ENCODE peak calls at places on chromosomes 16 and 17, in five cellular contexts. One of them, this sample, is unnamed.

GRCh38 chr17:79991924-79992656 is 43.6 kb downstream of the TBC1D16 start:
- DNase-seq in stimulated activated CD8-positive, alpha-beta memory T cell treated with anti-CD3 and anti-CD28 coated beads, Interleukin-4, amount 100 ng/mL, for 48 hours: peak
- DNase-seq in kidney tubule cell: no peak
- DNase-seq in stomach: peak
- DNase-seq in endothelial cell of umbilical vein: no peak
- DNase-seq in this sample: no peak

GRCh38 chr17:8849311-8850041 is 18.0 kb downstream of the PIK3R6 start:
- DNase-seq in stomach: no peak
- DNase-seq in endothelial cell of umbilical vein: no peak
- DNase-seq in kidney tubule cell: no peak
- DNase-seq in stimulated activated CD8-positive, alpha-beta memory T cell treated with anti-CD3 and anti-CD28 coated beads, Interleukin-4, amount 100 ng/mL, for 48 hours: no peak
- DNase-seq in this sample: no peak

GRCh38 chr17:80791758-80792284 is 199.8 kb upstream of the CHMP6 start:
- DNase-seq in stimulated activated CD8-positive, alpha-beta memory T cell treated with anti-CD3 and anti-CD28 coated beads, Interleukin-4, amount 100 ng/mL, for 48 hours: peak
- DNase-seq in endothelial cell of umbilical vein: peak
- DNase-seq in kidney tubule cell: peak
- DNase-seq in stomach: peak
- DNase-seq in this sample: peak

GRCh38 chr16:70391881-70392481 is 45.3 kb downstream of the DDX19A start:
- DNase-seq in stimulated activated CD8-positive, alpha-beta memory T cell treated with anti-CD3 and anti-CD28 coated beads, Interleukin-4, amount 100 ng/mL, for 48 hours: no peak
- DNase-seq in stomach: no peak
- DNase-seq in endothelial cell of umbilical vein: no peak
- DNase-seq in kidney tubule cell: peak
- DNase-seq in this sample: peak

GRCh38 chr17:32492648-32493289 is 6.0 kb downstream of the CDK5R1 start:
- DNase-seq in kidney tubule cell: no peak
- DNase-seq in endothelial cell of umbilical vein: no peak
- DNase-seq in stimulated activated CD8-positive, alpha-beta memory T cell treated with anti-CD3 and anti-CD28 coated beads, Interleukin-4, amount 100 ng/mL, for 48 hours: no peak
- DNase-seq in stomach: no peak
- DNase-seq in this sample: no peak

GRCh38 chr17:2122641-2123302 is 67.9 kb downstream of the HIC1 start:
- DNase-seq in stomach: peak
- DNase-seq in kidney tubule cell: no peak
- DNase-seq in endothelial cell of umbilical vein: peak
- DNase-seq in stimulated activated CD8-positive, alpha-beta memory T cell treated with anti-CD3 and anti-CD28 coated beads, Interleukin-4, amount 100 ng/mL, for 48 hours: no peak
- DNase-seq in this sample: peak

GRCh38 chr17:12395733-12396354 is 269.8 kb upstream of the MYOCD start:
- DNase-seq in kidney tubule cell: peak
- DNase-seq in stimulated activated CD8-positive, alpha-beta memory T cell treated with anti-CD3 and anti-CD28 coated beads, Interleukin-4, amount 100 ng/mL, for 48 hours: no peak
- DNase-seq in stomach: peak
- DNase-seq in endothelial cell of umbilical vein: no peak
- DNase-seq in this sample: no peak

GRCh38 chr16:30951785-30952184 is 2.9 kb downstream of the ORAI3 start:
- DNase-seq in stimulated activated CD8-positive, alpha-beta memory T cell treated with anti-CD3 and anti-CD28 coated beads, Interleukin-4, amount 100 ng/mL, for 48 hours: no peak
- DNase-seq in kidney tubule cell: no peak
- DNase-seq in endothelial cell of umbilical vein: peak
- DNase-seq in stomach: peak
- DNase-seq in this sample: no peak

GRCh38 chr16:73197598-73197997 is 149.7 kb upstream of the ZFHX3 start:
- DNase-seq in stomach: no peak
- DNase-seq in endothelial cell of umbilical vein: no peak
- DNase-seq in stimulated activated CD8-positive, alpha-beta memory T cell treated with anti-CD3 and anti-CD28 coated beads, Interleukin-4, amount 100 ng/mL, for 48 hours: no peak
- DNase-seq in kidney tubule cell: no peak
- DNase-seq in this sample: no peak

GRCh38 chr17:77493238-77493812 is 352.6 kb downstream of the SEC14L1 start:
- DNase-seq in endothelial cell of umbilical vein: no peak
- DNase-seq in kidney tubule cell: no peak
- DNase-seq in stomach: no peak
- DNase-seq in stimulated activated CD8-positive, alpha-beta memory T cell treated with anti-CD3 and anti-CD28 coated beads, Interleukin-4, amount 100 ng/mL, for 48 hours: no peak
- DNase-seq in this sample: no peak

GRCh38 chr16:74290356-74290755 is 6.3 kb upstream of the PSMD7 start:
- DNase-seq in endothelial cell of umbilical vein: no peak
- DNase-seq in stomach: no peak
- DNase-seq in kidney tubule cell: no peak
- DNase-seq in stimulated activated CD8-positive, alpha-beta memory T cell treated with anti-CD3 and anti-CD28 coated beads, Interleukin-4, amount 100 ng/mL, for 48 hours: no peak
- DNase-seq in this sample: no peak

GRCh38 chr16:30351586-30352419 is 3.3 kb downstream of the CD2BP2 start:
- DNase-seq in kidney tubule cell: peak
- DNase-seq in stomach: peak
- DNase-seq in stimulated activated CD8-positive, alpha-beta memory T cell treated with anti-CD3 and anti-CD28 coated beads, Interleukin-4, amount 100 ng/mL, for 48 hours: no peak
- DNase-seq in endothelial cell of umbilical vein: peak
- DNase-seq in this sample: peak

GRCh38 chr17:82338858-82339633 is 5.5 kb upstream of the SECTM1 start:
- DNase-seq in stomach: peak
- DNase-seq in stimulated activated CD8-positive, alpha-beta memory T cell treated with anti-CD3 and anti-CD28 coated beads, Interleukin-4, amount 100 ng/mL, for 48 hours: no peak
- DNase-seq in kidney tubule cell: peak
- DNase-seq in endothelial cell of umbilical vein: peak
- DNase-seq in this sample: peak

GRCh38 chr16:4775005-4775404 is 8.0 kb upstream of the ZNF500 start:
- DNase-seq in kidney tubule cell: no peak
- DNase-seq in stimulated activated CD8-positive, alpha-beta memory T cell treated with anti-CD3 and anti-CD28 coated beads, Interleukin-4, amount 100 ng/mL, for 48 hours: no peak
- DNase-seq in endothelial cell of umbilical vein: no peak
- DNase-seq in stomach: no peak
- DNase-seq in this sample: no peak

GRCh38 chr16:51876934-51877333 is 670.0 kb downstream of the TOX3 start:
- DNase-seq in endothelial cell of umbilical vein: no peak
- DNase-seq in stomach: no peak
- DNase-seq in kidney tubule cell: no peak
- DNase-seq in stimulated activated CD8-positive, alpha-beta memory T cell treated with anti-CD3 and anti-CD28 coated beads, Interleukin-4, amount 100 ng/mL, for 48 hours: no peak
- DNase-seq in this sample: no peak

GRCh38 chr17:56908061-56908542 is 5.7 kb downstream of the TRIM25 start:
- DNase-seq in kidney tubule cell: peak
- DNase-seq in stomach: peak
- DNase-seq in endothelial cell of umbilical vein: no peak
- DNase-seq in stimulated activated CD8-positive, alpha-beta memory T cell treated with anti-CD3 and anti-CD28 coated beads, Interleukin-4, amount 100 ng/mL, for 48 hours: peak
- DNase-seq in this sample: no peak

GRCh38 chr17:82064433-82065192 is 991 bp downstream of the DUS1L start:
- DNase-seq in endothelial cell of umbilical vein: no peak
- DNase-seq in kidney tubule cell: peak
- DNase-seq in stomach: peak
- DNase-seq in stimulated activated CD8-positive, alpha-beta memory T cell treated with anti-CD3 and anti-CD28 coated beads, Interleukin-4, amount 100 ng/mL, for 48 hours: no peak
- DNase-seq in this sample: peak

GRCh38 chr16:57571098-57571497 is 28.7 kb downstream of the ADGRG5 start:
- DNase-seq in stomach: no peak
- DNase-seq in stimulated activated CD8-positive, alpha-beta memory T cell treated with anti-CD3 and anti-CD28 coated beads, Interleukin-4, amount 100 ng/mL, for 48 hours: no peak
- DNase-seq in kidney tubule cell: no peak
- DNase-seq in endothelial cell of umbilical vein: no peak
- DNase-seq in this sample: no peak

GRCh38 chr17:74356640-74357465 is 4.8 kb downstream of the BTBD17 start:
- DNase-seq in stimulated activated CD8-positive, alpha-beta memory T cell treated with anti-CD3 and anti-CD28 coated beads, Interleukin-4, amount 100 ng/mL, for 48 hours: peak
- DNase-seq in stomach: no peak
- DNase-seq in endothelial cell of umbilical vein: no peak
- DNase-seq in kidney tubule cell: no peak
- DNase-seq in this sample: no peak

GRCh38 chr16:4688674-4689045 is 4.7 kb upstream of the NUDT16L1 start:
- DNase-seq in kidney tubule cell: no peak
- DNase-seq in endothelial cell of umbilical vein: no peak
- DNase-seq in stomach: no peak
- DNase-seq in stimulated activated CD8-positive, alpha-beta memory T cell treated with anti-CD3 and anti-CD28 coated beads, Interleukin-4, amount 100 ng/mL, for 48 hours: no peak
- DNase-seq in this sample: no peak

GRCh38 chr17:10616502-10617119 is 40.5 kb downstream of the MYH3 start:
- DNase-seq in stimulated activated CD8-positive, alpha-beta memory T cell treated with anti-CD3 and anti-CD28 coated beads, Interleukin-4, amount 100 ng/mL, for 48 hours: peak
- DNase-seq in kidney tubule cell: peak
- DNase-seq in endothelial cell of umbilical vein: peak
- DNase-seq in stomach: peak
- DNase-seq in this sample: peak

GRCh38 chr17:78659546-78659945 is 82.3 kb upstream of the DNAH17 start:
- DNase-seq in endothelial cell of umbilical vein: no peak
- DNase-seq in kidney tubule cell: no peak
- DNase-seq in stomach: no peak
- DNase-seq in stimulated activated CD8-positive, alpha-beta memory T cell treated with anti-CD3 and anti-CD28 coated beads, Interleukin-4, amount 100 ng/mL, for 48 hours: no peak
- DNase-seq in this sample: no peak

GRCh38 chr16:50463581-50464324 is 84.4 kb upstream of the NKD1 start:
- DNase-seq in stimulated activated CD8-positive, alpha-beta memory T cell treated with anti-CD3 and anti-CD28 coated beads, Interleukin-4, amount 100 ng/mL, for 48 hours: no peak
- DNase-seq in endothelial cell of umbilical vein: no peak
- DNase-seq in stomach: peak
- DNase-seq in kidney tubule cell: no peak
- DNase-seq in this sample: no peak

GRCh38 chr17:75612906-75613626 is 20.2 kb upstream of the SMIM5 start:
- DNase-seq in stomach: no peak
- DNase-seq in endothelial cell of umbilical vein: no peak
- DNase-seq in stimulated activated CD8-positive, alpha-beta memory T cell treated with anti-CD3 and anti-CD28 coated beads, Interleukin-4, amount 100 ng/mL, for 48 hours: no peak
- DNase-seq in kidney tubule cell: no peak
- DNase-seq in this sample: no peak

GRCh38 chr17:17729620-17730249 is 48.5 kb downstream of the RAI1 start:
- DNase-seq in kidney tubule cell: peak
- DNase-seq in stomach: peak
- DNase-seq in endothelial cell of umbilical vein: no peak
- DNase-seq in stimulated activated CD8-positive, alpha-beta memory T cell treated with anti-CD3 and anti-CD28 coated beads, Interleukin-4, amount 100 ng/mL, for 48 hours: peak
- DNase-seq in this sample: no peak

GRCh38 chr17:77214328-77214727 is 73.6 kb downstream of the SEC14L1 start:
- DNase-seq in kidney tubule cell: no peak
- DNase-seq in endothelial cell of umbilical vein: no peak
- DNase-seq in stomach: no peak
- DNase-seq in stimulated activated CD8-positive, alpha-beta memory T cell treated with anti-CD3 and anti-CD28 coated beads, Interleukin-4, amount 100 ng/mL, for 48 hours: no peak
- DNase-seq in this sample: no peak

GRCh38 chr17:978110-979093 is 1.2 kb downstream of the NXN start:
- DNase-seq in kidney tubule cell: no peak
- DNase-seq in endothelial cell of umbilical vein: peak
- DNase-seq in stomach: peak
- DNase-seq in stimulated activated CD8-positive, alpha-beta memory T cell treated with anti-CD3 and anti-CD28 coated beads, Interleukin-4, amount 100 ng/mL, for 48 hours: no peak
- DNase-seq in this sample: peak

GRCh38 chr16:89241187-89242003 is 23.9 kb downstream of the ZNF778 start:
- DNase-seq in stimulated activated CD8-positive, alpha-beta memory T cell treated with anti-CD3 and anti-CD28 coated beads, Interleukin-4, amount 100 ng/mL, for 48 hours: peak
- DNase-seq in kidney tubule cell: peak
- DNase-seq in stomach: peak
- DNase-seq in endothelial cell of umbilical vein: peak
- DNase-seq in this sample: peak

GRCh38 chr17:74842599-74843351 is 16.9 kb downstream of the GRIN2C start:
- DNase-seq in stimulated activated CD8-positive, alpha-beta memory T cell treated with anti-CD3 and anti-CD28 coated beads, Interleukin-4, amount 100 ng/mL, for 48 hours: peak
- DNase-seq in kidney tubule cell: peak
- DNase-seq in stomach: peak
- DNase-seq in endothelial cell of umbilical vein: peak
- DNase-seq in this sample: no peak

GRCh38 chr17:32881054-32881453 is 4.1 kb upstream of the MYO1D start:
- DNase-seq in kidney tubule cell: no peak
- DNase-seq in stimulated activated CD8-positive, alpha-beta memory T cell treated with anti-CD3 and anti-CD28 coated beads, Interleukin-4, amount 100 ng/mL, for 48 hours: no peak
- DNase-seq in endothelial cell of umbilical vein: no peak
- DNase-seq in stomach: no peak
- DNase-seq in this sample: no peak

GRCh38 chr17:66989076-66989475 is 24.6 kb downstream of the CACNG4 start:
- DNase-seq in stimulated activated CD8-positive, alpha-beta memory T cell treated with anti-CD3 and anti-CD28 coated beads, Interleukin-4, amount 100 ng/mL, for 48 hours: no peak
- DNase-seq in kidney tubule cell: no peak
- DNase-seq in endothelial cell of umbilical vein: no peak
- DNase-seq in stomach: no peak
- DNase-seq in this sample: no peak

GRCh38 chr17:8123695-8124349 is at the start of gene HES7:
- DNase-seq in kidney tubule cell: no peak
- DNase-seq in endothelial cell of umbilical vein: peak
- DNase-seq in stimulated activated CD8-positive, alpha-beta memory T cell treated with anti-CD3 and anti-CD28 coated beads, Interleukin-4, amount 100 ng/mL, for 48 hours: no peak
- DNase-seq in stomach: no peak
- DNase-seq in this sample: no peak

GRCh38 chr17:60077672-60078519 is 825 bp downstream of the HEATR6 start:
- DNase-seq in endothelial cell of umbilical vein: no peak
- DNase-seq in kidney tubule cell: peak
- DNase-seq in stomach: no peak
- DNase-seq in stimulated activated CD8-positive, alpha-beta memory T cell treated with anti-CD3 and anti-CD28 coated beads, Interleukin-4, amount 100 ng/mL, for 48 hours: peak
- DNase-seq in this sample: no peak

GRCh38 chr16:5296163-5296562 is 198.6 kb upstream of the EEF2KMT start:
- DNase-seq in endothelial cell of umbilical vein: no peak
- DNase-seq in stimulated activated CD8-positive, alpha-beta memory T cell treated with anti-CD3 and anti-CD28 coated beads, Interleukin-4, amount 100 ng/mL, for 48 hours: no peak
- DNase-seq in stomach: no peak
- DNase-seq in kidney tubule cell: no peak
- DNase-seq in this sample: no peak

GRCh38 chr16:19879241-19879792 is 5.3 kb downstream of the GPRC5B start:
- DNase-seq in stimulated activated CD8-positive, alpha-beta memory T cell treated with anti-CD3 and anti-CD28 coated beads, Interleukin-4, amount 100 ng/mL, for 48 hours: no peak
- DNase-seq in stomach: no peak
- DNase-seq in endothelial cell of umbilical vein: no peak
- DNase-seq in kidney tubule cell: peak
- DNase-seq in this sample: peak

GRCh38 chr17:77146882-77147281 is 6.1 kb downstream of the SEC14L1 start:
- DNase-seq in stomach: peak
- DNase-seq in endothelial cell of umbilical vein: no peak
- DNase-seq in stimulated activated CD8-positive, alpha-beta memory T cell treated with anti-CD3 and anti-CD28 coated beads, Interleukin-4, amount 100 ng/mL, for 48 hours: no peak
- DNase-seq in kidney tubule cell: peak
- DNase-seq in this sample: no peak

This sample was measured in mammary epithelial cell.